ENCODE peak calls at places on chromosomes 2 and 18, in eight cellular contexts. K is left cardiac atrium; N is stimulated activated CD4-positive, alpha-beta T cell treated with anti-CD3 and anti-CD28 coated beads, Interleukin-15, amount 100 ng/mL, for 24 hours; A is renal cortical epithelial cell; I is foreskin fibroblast; P is GM12865; Y is GM13977; T is GM04504. W is an unnamed sample.
A peak's percentile ranks its signal among the peaks of the same experiment; 100 is the strongest.

GRCh38 chr2:9768388-9768787 is 74.9 kb upstream of the TAF1B start:
- DNase-seq in K (no peak), N (no peak), A (peak; percentile 44), I (peak; percentile 28), P (no peak), Y (no peak), T (no peak), W (no peak)

GRCh38 chr2:2564300-2565085 is 233.4 kb upstream of the MYT1L start:
- DNase-seq in K (no peak), N (no peak), A (no peak), I (no peak), P (no peak), Y (no peak), T (no peak), W (no peak)

GRCh38 chr2:238941262-238941792 is 93.4 kb downstream of the TWIST2 start:
- DNase-seq in K (no peak), N (no peak), A (no peak), I (no peak), P (no peak), Y (no peak), T (no peak), W (no peak)

GRCh38 chr18:22789600-22789999 is 143.5 kb upstream of the RBBP8 start:
- DNase-seq in K (no peak), N (no peak), A (peak; percentile 43), I (no peak), P (no peak), Y (no peak), T (no peak), W (no peak)

GRCh38 chr2:95514728-95515127 is 30.2 kb upstream of the TRIM43B start:
- DNase-seq in K (no peak), N (no peak), A (no peak), I (no peak), P (no peak), Y (no peak), T (no peak), W (no peak)

GRCh38 chr2:101435011-101435862 is 39.7 kb downstream of the RFX8 start:
- DNase-seq in K (peak; percentile 47), N (no peak), A (no peak), I (peak; percentile 81), P (no peak), Y (no peak), T (peak; percentile 10), W (peak; percentile 45)

GRCh38 chr2:460861-461260 is 173.0 kb upstream of the ALKAL2 start:
- DNase-seq in K (no peak), N (peak; percentile 22), A (no peak), I (no peak), P (peak; percentile 35), Y (peak; percentile 58), T (no peak), W (peak; percentile 28)

GRCh38 chr2:238137885-238138284 is 583 bp upstream of the KLHL30 start:
- DNase-seq in K (no peak), N (no peak), A (no peak), I (no peak), P (no peak), Y (no peak), T (no peak), W (no peak)

GRCh38 chr18:23609390-23610008 is 23.2 kb upstream of the NPC1 start:
- DNase-seq in K (no peak), N (no peak), A (no peak), I (no peak), P (no peak), Y (no peak), T (no peak), W (no peak)

GRCh38 chr2:119730598-119731278 is 29.0 kb upstream of the PTPN4 start:
- DNase-seq in K (no peak), N (no peak), A (peak; percentile 85), I (no peak), P (no peak), Y (no peak), T (no peak), W (no peak)

GRCh38 chr2:24702800-24703199 is 90.4 kb downstream of the PTRHD1 start:
- DNase-seq in K (no peak), N (no peak), A (peak; percentile 92), I (peak; percentile 71), P (peak; percentile 3), Y (no peak), T (peak; percentile 62), W (no peak)

GRCh38 chr18:39523281-39523680 is 1957.7 kb upstream of the CELF4 start:
- DNase-seq in K (no peak), N (no peak), A (peak; percentile 87), I (peak; percentile 78), P (no peak), Y (no peak), T (peak; percentile 17), W (no peak)

GRCh38 chr18:62420513-62421209 is 95.6 kb downstream of the TNFRSF11A start:
- DNase-seq in K (no peak), N (peak; percentile 79), A (peak; percentile 80), I (peak; percentile 49), P (peak; percentile 81), Y (peak; percentile 55), T (no peak), W (peak; percentile 7)

GRCh38 chr18:63511285-63511684 is 30.9 kb upstream of the SERPINB12 start:
- DNase-seq in K (no peak), N (peak; percentile 22), A (peak; percentile 62), I (peak; percentile 73), P (peak; percentile 22), Y (no peak), T (peak; percentile 20), W (no peak)

GRCh38 chr2:95730813-95731212 is 139.0 kb downstream of the TRIM43 start:
- DNase-seq in K (no peak), N (no peak), A (no peak), I (no peak), P (peak; percentile 8), Y (no peak), T (no peak), W (peak; percentile 20)

GRCh38 chr2:200177971-200178911 is 128.3 kb upstream of the SPATS2L start:
- DNase-seq in K (no peak), N (no peak), A (no peak), I (peak; percentile 68), P (no peak), Y (no peak), T (no peak), W (no peak)

GRCh38 chr2:61450144-61450543 is 20.7 kb downstream of the USP34 start:
- DNase-seq in K (no peak), N (no peak), A (peak; percentile 85), I (no peak), P (peak; percentile 37), Y (no peak), T (no peak), W (no peak)

GRCh38 chr18:45284174-45284573 is 331.1 kb upstream of the SLC14A2 start:
- DNase-seq in K (no peak), N (no peak), A (no peak), I (no peak), P (no peak), Y (no peak), T (no peak), W (no peak)

GRCh38 chr2:134727385-134727784 is 8.6 kb upstream of the TMEM163 start:
- DNase-seq in K (no peak), N (no peak), A (peak; percentile 90), I (no peak), P (no peak), Y (no peak), T (no peak), W (no peak)